ENCODE peak calls at places on chromosomes 11 and 22, in ten cellular contexts. W is AG04450; Y is HEK293T; F is HS-5; K is kidney glomerular epithelial cell; U is GM13977; N is GM12891; S is ELR; R is small intestine; V is stimulated activated CD4-positive, alpha-beta T cell treated with anti-CD3 and anti-CD28 coated beads, Interleukin-12 subunit alpha, Interleukin-12 subunit beta, amount 100 ng/mL, for 4 hours. L is an unnamed sample.

GRCh38 chr11:20839231-20839630 is 169.8 kb downstream of the NELL1 start:
- DNase-seq in R (no peak), F (no peak), V (no peak), W (no peak), U (no peak), Y (no peak), K (no peak), S (no peak), N (no peak), L (no peak)

GRCh38 chr11:70364745-70365535 is 33.4 kb upstream of the CTTN start:
- DNase-seq in U (no peak), S (no peak), N (no peak), V (peak), Y (no peak), W (no peak), K (no peak), R (peak), F (no peak), L (no peak)

GRCh38 chr22:20319041-20319744 is 667 bp downstream of the DGCR6L start:
- DNase-seq in N (no peak), U (peak), K (no peak), F (no peak), R (peak), Y (peak), W (no peak), V (no peak), S (peak), L (no peak)

GRCh38 chr22:23685205-23685784 is 5.5 kb upstream of the RGL4 start:
- DNase-seq in R (peak), U (no peak), N (no peak), F (peak), V (no peak), S (peak), Y (no peak), K (no peak), W (no peak), L (no peak)

GRCh38 chr22:45503816-45504702 is 1.4 kb downstream of the FBLN1 start:
- DNase-seq in R (no peak), N (no peak), Y (no peak), K (no peak), S (peak), F (no peak), W (no peak), U (peak), V (no peak), L (no peak)

GRCh38 chr22:38203090-38203810 is 1.5 kb downstream of the MAFF start:
- DNase-seq in U (no peak), W (no peak), Y (no peak), S (peak), N (no peak), R (peak), V (no peak), F (no peak), K (no peak), L (no peak)

GRCh38 chr22:36281726-36282077 is 28.8 kb downstream of the APOL1 start:
- DNase-seq in K (no peak), V (no peak), N (no peak), W (no peak), U (no peak), S (no peak), Y (no peak), F (no peak), R (no peak), L (no peak)

GRCh38 chr11:123196060-123196714 is 1.1 kb upstream of the CLMP start:
- DNase-seq in F (no peak), S (no peak), V (no peak), Y (no peak), W (no peak), N (no peak), U (no peak), R (no peak), K (no peak), L (no peak)

L was measured in fibroblast of the conjunctiva.